ENCODE peak calls at places on chromosomes 2 and 18, in six cellular contexts. A, K, Q, V, P and M are unnamed samples.

GRCh38 chr2:223093436-223093839 is 41.4 kb downstream of the KCNE4 start:
- DNase-seq in A (no peak), K (no peak), Q (no peak), V (no peak), P (no peak), M (no peak)

GRCh38 chr2:209986405-209986804 is 16.0 kb upstream of the RPE start:
- DNase-seq in A (no peak), K (no peak), Q (no peak), V (no peak), P (no peak), M (no peak)

GRCh38 chr2:23213196-23213595 is 171.8 kb upstream of the KLHL29 start:
- DNase-seq in A (no peak), K (no peak), Q (no peak), V (no peak), P (no peak), M (no peak)

GRCh38 chr2:7671312-7671711 is 754.1 kb downstream of the RNF144A start:
- DNase-seq in A (no peak), K (no peak), Q (no peak), V (no peak), P (no peak), M (no peak)

GRCh38 chr2:9142551-9143263 is 63.9 kb upstream of the ASAP2 start:
- DNase-seq in A (peak), K (no peak), Q (peak), V (peak), P (peak), M (peak)

GRCh38 chr2:120686511-120687168 is 49.0 kb upstream of the GLI2 start:
- DNase-seq in A (no peak), K (no peak), Q (peak), V (no peak), P (no peak), M (no peak)

GRCh38 chr2:212384027-212384426 is 154.6 kb downstream of the ERBB4 start:
- DNase-seq in A (no peak), K (no peak), Q (no peak), V (no peak), P (no peak), M (no peak)

GRCh38 chr18:57784034-57784815 is 18.9 kb downstream of the ATP8B1 start:
- DNase-seq in A (no peak), K (no peak), Q (no peak), V (peak), P (no peak), M (no peak)

GRCh38 chr2:30641765-30642341 is 165.4 kb downstream of the CAPN13 start:
- DNase-seq in A (no peak), K (no peak), Q (no peak), V (no peak), P (no peak), M (no peak)

GRCh38 chr2:109482371-109482841 is 131.4 kb downstream of the SEPTIN10 start:
- DNase-seq in A (no peak), K (no peak), Q (no peak), V (no peak), P (no peak), M (no peak)

GRCh38 chr2:217510790-217511291 is 492.0 kb downstream of the TNS1 start:
- DNase-seq in A (peak), K (peak), Q (peak), V (peak), P (peak), M (peak)

GRCh38 chr2:212923393-212923792 is 228.0 kb downstream of the IKZF2 start:
- DNase-seq in A (no peak), K (no peak), Q (no peak), V (no peak), P (no peak), M (no peak)

GRCh38 chr2:229296016-229296415 is 24.9 kb upstream of the PID1 start:
- DNase-seq in A (no peak), K (no peak), Q (no peak), V (no peak), P (no peak), M (no peak)

GRCh38 chr2:68316091-68316490 is 3.7 kb downstream of the CNRIP1 start:
- DNase-seq in A (no peak), K (no peak), Q (no peak), V (no peak), P (no peak), M (peak)
- TF ChIP-seq REST in A (no peak), K (no peak), Q (no peak), V (no peak), P (no peak), M (no peak)

GRCh38 chr2:107412981-107413380 is 413.7 kb upstream of the RGPD4 start:
- DNase-seq in A (no peak), K (no peak), Q (no peak), V (no peak), P (no peak), M (no peak)

GRCh38 chr2:107411267-107411666 is 415.4 kb upstream of the RGPD4 start:
- DNase-seq in A (no peak), K (no peak), Q (no peak), V (no peak), P (no peak), M (no peak)

GRCh38 chr2:107407974-107408373 is 418.7 kb upstream of the RGPD4 start:
- DNase-seq in A (no peak), K (no peak), Q (no peak), V (no peak), P (no peak), M (no peak)

GRCh38 chr2:107414376-107414775 is 412.3 kb upstream of the RGPD4 start:
- DNase-seq in A (no peak), K (no peak), Q (no peak), V (no peak), P (no peak), M (no peak)

DNA sequence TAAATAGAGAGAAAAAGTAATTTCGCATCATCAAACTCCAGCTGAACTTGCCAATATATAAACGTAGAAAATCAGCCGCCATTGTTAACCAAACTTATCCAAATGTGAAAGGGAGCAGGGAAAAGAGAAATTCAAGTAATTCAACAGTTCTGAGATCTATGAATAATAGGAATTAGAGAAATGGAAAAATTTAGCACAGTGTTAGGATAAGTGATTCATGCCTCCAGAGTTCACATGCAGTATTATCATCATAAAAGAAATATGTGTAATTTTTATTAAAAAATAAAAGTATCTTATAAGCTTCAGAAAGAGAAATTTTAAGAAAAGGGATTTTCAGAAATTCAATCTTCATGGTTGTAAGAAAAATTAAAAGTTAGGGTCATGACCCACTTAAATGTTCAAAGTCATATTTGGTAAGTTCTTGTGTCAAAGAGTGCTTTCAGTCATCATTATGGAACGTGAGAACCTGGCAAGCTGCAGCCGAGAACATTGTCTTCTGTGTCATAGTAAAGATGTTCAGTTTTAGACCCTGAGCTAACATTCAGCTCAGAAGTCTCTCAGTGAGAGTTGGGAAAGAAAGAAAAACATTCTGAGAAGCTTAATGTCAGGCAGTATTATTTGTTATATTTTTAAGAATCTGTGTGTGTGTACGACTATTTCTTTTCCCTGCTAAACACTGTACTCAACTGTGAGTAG is 414.3 kb upstream of the RGPD4 start:
- DNase-seq in A (no peak), K (no peak), Q (no peak), V (no peak), P (no peak), M (no peak)
- H3K4me2 ChIP-seq in A (no peak), K (no peak), Q (no peak), V (no peak), P (no peak), M (no peak)

DNA sequence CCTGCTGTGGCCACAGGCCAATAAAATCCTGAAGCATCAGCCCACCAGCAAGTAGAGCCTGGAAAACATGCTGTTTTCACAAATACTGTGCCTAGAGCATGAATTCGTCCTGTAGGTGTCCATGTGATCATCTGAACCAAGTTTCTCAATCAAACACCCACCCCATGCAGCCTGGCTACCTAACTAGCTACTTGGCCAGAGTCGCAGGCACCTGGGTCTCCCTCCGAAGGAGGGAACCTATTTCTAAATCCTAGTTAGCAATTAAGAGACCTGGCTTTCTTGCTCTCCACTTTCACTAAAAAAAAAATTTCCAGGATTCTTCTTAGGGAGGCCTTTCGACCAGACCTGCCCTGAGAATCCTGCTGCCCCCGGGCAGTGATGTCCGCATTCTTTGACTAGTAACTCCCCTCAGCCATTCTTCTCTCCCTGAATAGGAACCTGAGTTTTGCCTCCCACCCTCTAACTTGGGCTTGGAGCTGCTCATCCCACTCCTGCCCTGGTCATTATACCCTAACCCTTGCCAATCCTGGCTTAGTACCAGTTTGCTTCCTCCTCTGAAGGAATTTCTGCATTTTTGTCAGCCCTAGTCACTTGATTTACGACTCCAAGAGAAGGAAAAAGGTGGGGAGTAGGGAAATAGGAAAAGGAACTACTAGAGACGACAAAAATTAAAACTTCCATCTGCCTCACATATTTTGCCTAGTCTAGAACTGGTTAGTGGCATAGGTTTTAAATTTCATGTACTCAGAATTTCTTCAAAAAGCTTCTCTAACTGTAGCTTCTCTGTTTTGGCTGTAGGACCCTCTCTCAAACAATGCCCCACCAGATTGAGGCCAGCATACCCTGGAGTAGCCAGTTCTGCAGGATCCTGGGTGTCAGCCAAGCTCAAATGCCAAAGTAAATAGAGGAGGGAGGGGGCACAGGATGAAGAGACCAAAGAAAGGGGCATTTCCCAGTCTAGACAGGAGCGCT is 25.4 kb upstream of the TANK start:
- DNase-seq in A (peak), K (no peak), Q (no peak), V (peak), P (peak), M (peak)
- H2AFZ ChIP-seq in A (peak), K (peak), Q (peak), V (peak), P (peak), M (peak)

DNA sequence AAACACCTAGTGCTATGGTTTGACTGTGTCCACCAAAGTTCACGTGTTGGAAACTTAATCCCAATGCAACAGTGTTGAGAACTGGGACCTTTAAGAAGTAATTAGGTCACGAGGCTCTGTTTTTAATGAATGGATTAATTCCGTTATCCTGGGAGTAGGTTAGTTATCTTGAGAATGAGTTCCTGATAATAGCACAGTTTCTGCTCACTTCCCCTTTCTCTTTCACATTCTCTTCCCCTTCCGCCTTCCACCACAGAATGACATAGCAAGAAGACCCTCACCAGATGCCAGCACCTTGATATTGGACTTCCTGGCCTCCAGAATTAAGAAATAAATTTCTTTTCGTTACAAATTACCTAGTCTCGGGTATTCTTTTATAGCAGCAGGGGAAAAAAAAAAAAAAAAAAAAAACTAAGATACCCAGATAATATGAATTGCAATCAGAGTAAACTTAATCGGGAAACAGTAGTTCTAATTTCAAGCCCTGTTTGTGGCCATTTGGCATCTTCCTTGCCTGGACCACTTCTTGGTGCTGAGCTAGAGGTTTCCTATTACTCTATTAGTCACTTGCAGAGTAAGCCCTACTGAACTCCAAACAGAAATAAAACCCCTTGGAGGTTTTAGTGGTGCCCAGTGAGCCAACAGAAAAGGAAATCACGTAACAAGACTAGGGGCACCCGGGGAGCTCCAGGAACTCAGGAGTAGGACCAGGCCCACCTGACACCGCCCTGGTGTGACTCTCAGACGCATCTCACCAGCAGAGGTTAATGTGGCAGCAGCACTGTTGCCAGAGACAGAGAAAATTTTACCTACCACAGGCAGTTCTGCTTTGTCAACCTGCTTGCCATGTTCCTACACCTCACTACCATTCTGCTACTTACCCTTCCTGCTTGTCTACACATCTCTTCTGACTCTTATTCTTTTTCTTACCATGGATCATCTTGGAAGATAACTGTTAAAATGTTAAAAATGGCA is 147.6 kb upstream of the CAB39 start:
- DNase-seq in A (no peak), K (no peak), Q (no peak), V (no peak), P (no peak), M (no peak)
- TF ChIP-seq REST in A (no peak), K (no peak), Q (no peak), V (no peak), P (no peak), M (no peak)

GRCh38 chr2:218992196-218992595 is 1.0 kb downstream of the CRYBA2 start:
- DNase-seq in A (no peak), K (no peak), Q (no peak), V (no peak), P (peak), M (no peak)

GRCh38 chr2:218992703-218993344 is 398 bp downstream of the CRYBA2 start:
- DNase-seq in A (no peak), K (no peak), Q (no peak), V (no peak), P (peak), M (peak)

GRCh38 chr2:218995561-218995960 is 2.3 kb upstream of the CRYBA2 start:
- DNase-seq in A (no peak), K (no peak), Q (no peak), V (no peak), P (no peak), M (no peak)

GRCh38 chr2:218991674-218992168 is 1.5 kb downstream of the CRYBA2 start:
- DNase-seq in A (no peak), K (no peak), Q (peak), V (no peak), P (peak), M (peak)

DNA sequence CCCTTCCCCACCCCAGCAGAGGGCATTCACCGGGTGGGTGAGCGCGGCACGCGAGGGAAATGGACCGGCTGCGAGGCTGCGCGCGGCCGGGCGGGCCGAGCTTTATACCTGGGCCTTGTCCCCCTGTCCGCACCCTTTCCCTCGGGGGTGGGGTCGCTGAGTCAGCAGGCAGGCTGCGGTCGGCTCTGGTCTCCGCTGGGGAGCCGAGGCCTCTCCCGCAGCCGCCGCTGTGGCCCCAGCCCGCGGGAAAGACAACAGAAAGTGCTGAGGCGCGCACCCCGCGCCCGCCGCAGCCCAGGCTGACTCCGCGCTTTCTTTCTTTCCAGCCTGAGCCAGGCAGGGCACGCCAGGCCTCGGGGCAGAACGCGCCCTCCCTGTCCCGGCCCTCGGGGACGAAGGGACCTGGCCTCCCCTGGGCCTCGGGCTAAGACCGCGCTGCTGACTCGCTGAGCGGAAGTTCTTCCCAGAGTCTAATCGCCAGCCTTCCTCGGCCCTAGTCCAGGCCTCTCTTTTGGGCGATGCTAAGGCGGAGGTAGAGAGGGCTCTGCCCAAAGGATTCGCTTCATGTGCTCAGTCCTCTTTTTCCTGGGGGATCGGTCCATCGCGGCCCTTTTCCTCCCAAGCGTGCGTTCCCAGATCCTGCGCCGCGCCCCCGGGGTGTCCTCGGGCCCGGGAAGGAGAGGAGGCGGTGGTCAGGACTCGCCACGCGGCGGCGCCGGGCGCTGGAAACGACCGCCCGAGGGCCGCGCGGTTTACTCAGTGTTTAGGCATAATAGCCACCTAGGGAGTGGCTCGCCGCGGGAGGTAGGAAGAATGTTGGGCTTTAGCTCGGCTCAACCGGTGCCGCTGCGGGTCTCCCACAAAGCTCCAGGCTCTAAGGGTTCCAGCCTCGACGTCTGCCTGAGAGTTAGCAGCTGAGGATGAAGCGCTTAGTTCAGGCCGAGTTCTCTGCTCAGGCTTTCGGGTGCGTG is at the start of gene CRYBA2:
- DNase-seq in A (no peak), K (no peak), Q (peak), V (no peak), P (peak), M (peak)
- H3K4me2 ChIP-seq in A (no peak), K (no peak), Q (peak), V (peak), P (no peak), M (peak)

GRCh38 chr2:239368906-239369584 is 31.8 kb downstream of the HDAC4 start:
- DNase-seq in A (no peak), K (no peak), Q (no peak), V (no peak), P (no peak), M (no peak)
- H2AFZ ChIP-seq in A (no peak), K (peak), Q (no peak), V (no peak), P (no peak), M (no peak)

GRCh38 chr2:142742301-142743214 is 134.9 kb upstream of the KYNU start:
- DNase-seq in A (no peak), K (no peak), Q (no peak), V (no peak), P (no peak), M (no peak)
- TF ChIP-seq REST in A (no peak), K (no peak), Q (no peak), V (no peak), P (no peak), M (no peak)